ENCODE peak calls at places on chromosomes 16 and 17, in four cellular contexts. E is ascending aorta, F is iris pigment epithelial cell, H is LoVo. S is an unnamed sample.

GRCh38 chr17:76027159-76027839 is at the start of gene EVPL:
- DNase-seq in E (no peak), F (no peak), H (peak), S (peak)

GRCh38 chr17:60146206-60146605 is 3.6 kb upstream of the CA4 start:
- DNase-seq in E (no peak), F (no peak), H (no peak), S (no peak)

GRCh38 chr17:82059272-82060000 is 6.2 kb downstream of the DUS1L start:
- DNase-seq in E (no peak), F (no peak), H (no peak), S (no peak)

GRCh38 chr16:48383877-48384304 is 1.3 kb downstream of the SIAH1 start:
- DNase-seq in E (no peak), F (no peak), H (peak), S (no peak)

GRCh38 chr17:38572292-38572664 is 33.5 kb downstream of the SRCIN1 start:
- DNase-seq in E (no peak), F (no peak), H (no peak), S (no peak)

GRCh38 chr17:18110636-18111145 is 2.1 kb downstream of the MYO15A start:
- DNase-seq in E (no peak), F (no peak), H (no peak), S (no peak)

GRCh38 chr17:75325348-75325747 is 36.1 kb upstream of the SLC25A19 start:
- DNase-seq in E (no peak), F (no peak), H (no peak), S (no peak)

GRCh38 chr17:56891751-56892150 is 22.1 kb downstream of the TRIM25 start:
- DNase-seq in E (no peak), F (peak), H (no peak), S (no peak)

GRCh38 chr17:34067009-34067408 is 188.1 kb upstream of the CCL2 start:
- DNase-seq in E (no peak), F (no peak), H (no peak), S (no peak)

GRCh38 chr17:47978324-47978723 is 7.4 kb downstream of the CDK5RAP3 start:
- DNase-seq in E (no peak), F (peak), H (peak), S (peak)

GRCh38 chr16:71746442-71747046 is 22.0 kb upstream of the PHLPP2 start:
- DNase-seq in E (no peak), F (peak), H (peak), S (peak)

GRCh38 chr17:18185832-18186231 is 2.2 kb downstream of the ALKBH5 start:
- DNase-seq in E (no peak), F (peak), H (no peak), S (no peak)

GRCh38 chr16:20265019-20265418 is 62.3 kb downstream of the GP2 start:
- DNase-seq in E (no peak), F (no peak), H (no peak), S (no peak)

GRCh38 chr17:46866325-46866724 is 14.9 kb downstream of the WNT9B start:
- DNase-seq in E (no peak), F (no peak), H (no peak), S (no peak)

GRCh38 chr16:3652373-3653037 is 2.0 kb upstream of the DNASE1 start:
- DNase-seq in E (no peak), F (no peak), H (no peak), S (no peak)

GRCh38 chr17:2400474-2400866 is 390 bp downstream of the MNT start:
- DNase-seq in E (no peak), F (peak), H (peak), S (no peak)

GRCh38 chr17:57918017-57918895 is 37.0 kb downstream of the CUEDC1 start:
- DNase-seq in E (no peak), F (peak), H (no peak), S (no peak)

GRCh38 chr17:34203018-34203646 is 52.0 kb upstream of the CCL2 start:
- DNase-seq in E (no peak), F (no peak), H (no peak), S (no peak)

GRCh38 chr16:19607610-19608280 is 52.2 kb downstream of the VPS35L start:
- DNase-seq in E (no peak), F (peak), H (no peak), S (peak)